ENCODE peak calls at places on chromosomes 1 and 21, in ten cellular contexts. F is breast epithelium, G is thyroid gland, B is ovary, Y is mammary epithelial cell, E is Peyer's patch, Z is kidney, D is uterus, T is adrenal gland, A is tibial nerve. N is an unnamed sample. For H3K4me1, the result is how much of the 10 kb centered on the place peaks cover.

GRCh38 chr1:50419192-50419906 is 3.9 kb downstream of the DMRTA2 start:
- DNase-seq in B (no peak), A (no peak), E (no peak), F (no peak), Y (no peak), Z (peak), G (peak), D (no peak), T (no peak), N (no peak)

GRCh38 chr1:8061673-8062386 is 35.7 kb upstream of the ERRFI1 start:
- DNase-seq in Y (peak), D (no peak), T (no peak), G (no peak), A (no peak), F (no peak), B (no peak), E (no peak), Z (no peak), N (no peak)

GRCh38 chr21:28762357-28762735 is 230.3 kb downstream of the LTN1 start:
- DNase-seq in G (no peak), F (no peak), A (no peak), Z (no peak), T (no peak), Y (no peak), B (no peak), E (no peak), D (no peak), N (no peak)

GRCh38 chr1:32775640-32776337 is 41.4 kb downstream of the YARS1 start:
- DNase-seq in A (no peak), D (no peak), T (no peak), B (peak), Z (peak), E (no peak), Y (no peak), F (no peak), G (no peak), N (no peak)

GRCh38 chr1:200217703-200218102 is 190.2 kb downstream of the NR5A2 start:
- DNase-seq in A (no peak), G (no peak), D (no peak), E (no peak), B (no peak), Z (no peak), F (no peak), T (no peak), Y (no peak), N (no peak)

GRCh38 chr1:17719874-17720273 is 35.3 kb upstream of the ACTL8 start:
- DNase-seq in A (no peak), D (no peak), T (no peak), B (no peak), Z (no peak), G (no peak), F (no peak), E (no peak), Y (peak), N (no peak)

GRCh38 chr1:59292557-59292956 is 4.3 kb upstream of the FGGY start:
- DNase-seq in T (peak), E (peak), B (no peak), Z (no peak), G (no peak), F (no peak), D (no peak), Y (no peak), A (no peak), N (peak)

GRCh38 chr1:59295603-59296002 is 1.3 kb upstream of the FGGY start:
- DNase-seq in E (no peak), D (no peak), Y (no peak), B (no peak), T (no peak), A (no peak), G (no peak), Z (no peak), F (no peak), N (no peak)

GRCh38 chr1:12436817-12437599 is 181.0 kb downstream of the DHRS3 start:
- DNase-seq in B (no peak), A (no peak), E (no peak), Z (no peak), G (no peak), F (no peak), T (no peak), Y (peak), D (no peak), N (no peak)

DNA sequence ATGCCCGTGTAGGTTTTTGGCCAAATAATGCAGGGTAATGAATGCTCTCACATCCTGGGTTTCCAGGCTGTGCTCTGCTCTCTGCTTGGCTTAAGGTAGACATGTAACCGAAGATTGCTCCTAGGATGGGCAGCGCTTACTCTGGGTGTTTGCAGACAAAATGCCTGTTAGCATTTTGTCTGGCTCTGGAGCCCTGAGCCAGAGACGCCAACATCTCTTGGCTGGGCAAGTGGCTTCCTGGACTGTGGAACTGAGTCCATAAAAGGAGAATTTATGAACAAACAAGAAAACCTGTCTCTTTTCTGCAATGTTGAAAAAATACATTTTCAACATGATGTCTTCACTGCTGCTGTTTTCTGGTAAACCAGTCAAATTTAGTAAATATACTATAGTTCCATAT is 96.0 kb upstream of the TSPAN2 start:
- DNase-seq in T (no peak), G (no peak), D (no peak), Z (no peak), Y (no peak), A (no peak), F (no peak), B (no peak), E (no peak), N (no peak)
- H3K4me1 ChIP-seq in T (under half), G (under half), D (under half), Z (under half), Y (under half), A (under half), F (under half), B (under half), E (under half), N (under half)

GRCh38 chr21:33388188-33388587 is 15.0 kb upstream of the IFNGR2 start:
- DNase-seq in F (no peak), Z (peak), D (no peak), E (no peak), B (no peak), T (no peak), G (no peak), Y (no peak), A (no peak), N (no peak)

GRCh38 chr21:33383056-33383888 is 19.9 kb upstream of the IFNGR2 start:
- DNase-seq in A (no peak), Y (peak), F (peak), T (peak), E (peak), G (peak), D (peak), Z (peak), B (peak), N (peak)

GRCh38 chr21:33380483-33380998 is 22.7 kb upstream of the IFNGR2 start:
- DNase-seq in Z (peak), T (peak), A (peak), B (peak), E (peak), G (peak), Y (peak), F (peak), D (peak), N (peak)

GRCh38 chr21:33386222-33386784 is 16.9 kb upstream of the IFNGR2 start:
- DNase-seq in A (no peak), T (no peak), Y (no peak), F (no peak), D (no peak), B (no peak), Z (no peak), E (no peak), G (no peak), N (no peak)

DNA sequence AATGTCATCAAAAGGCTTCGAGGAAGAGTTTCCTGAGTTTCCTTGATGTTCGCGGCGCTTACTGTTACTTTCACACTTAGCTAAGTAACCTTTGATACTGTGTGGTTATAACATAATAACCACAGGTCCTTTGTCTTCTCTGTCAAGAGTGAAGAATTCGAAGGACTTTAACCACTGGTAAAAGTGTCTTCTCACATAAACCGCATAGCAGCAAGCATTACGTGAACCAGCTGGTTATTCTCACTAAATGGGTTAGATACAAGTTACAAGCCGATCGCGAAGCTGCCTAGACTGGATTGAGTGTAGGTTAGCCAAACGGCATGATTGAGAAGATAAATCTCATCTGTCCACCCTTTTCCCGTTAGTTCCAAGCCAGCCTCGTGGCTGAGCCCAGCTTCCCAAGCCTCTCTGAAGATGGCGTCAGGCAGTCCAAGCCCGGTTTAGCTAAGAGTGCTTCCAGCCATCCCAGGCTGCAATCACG is 18.3 kb upstream of the IFNGR2 start:
- DNase-seq in D (no peak), F (no peak), G (no peak), T (no peak), Z (peak), E (no peak), Y (no peak), A (no peak), B (no peak), N (no peak)
- H3K27ac ChIP-seq in D (no peak), F (no peak), G (no peak), T (no peak), Z (no peak), E (peak), Y (no peak), A (peak), B (no peak), N (no peak)

GRCh38 chr1:38243106-38243505 is 196.5 kb upstream of the POU3F1 start:
- DNase-seq in D (no peak), B (no peak), Y (peak), G (no peak), F (no peak), A (no peak), T (no peak), E (no peak), Z (no peak), N (no peak)
- TF ChIP-seq CTCF in D (no peak), B (no peak), Y (no peak), G (no peak), F (no peak), A (no peak), T (no peak), E (no peak), Z (no peak), N (no peak)

GRCh38 chr1:26350343-26350700 is 3.6 kb downstream of the CRYBG2 start:
- DNase-seq in B (no peak), F (no peak), A (no peak), E (no peak), G (no peak), Z (no peak), T (no peak), D (no peak), Y (no peak), N (no peak)
- H3K4me1 ChIP-seq in B (under half), F (under half), A (under half), E (under half), G (under half), Z (under half), T (under half), D (under half), Y (under half), N (under half)

GRCh38 chr1:225508538-225509375 is 80.9 kb upstream of the LBR start:
- DNase-seq in B (no peak), E (no peak), A (no peak), Y (peak), G (peak), F (no peak), Z (no peak), T (peak), D (peak), N (no peak)

GRCh38 chr1:225506727-225507126 is 78.9 kb upstream of the LBR start:
- DNase-seq in A (no peak), T (no peak), Z (no peak), F (no peak), Y (no peak), G (no peak), B (no peak), D (no peak), E (no peak), N (no peak)

GRCh38 chr1:225511828-225512381 is 84.1 kb upstream of the LBR start:
- DNase-seq in Y (no peak), G (no peak), D (no peak), B (no peak), A (no peak), E (no peak), Z (no peak), F (no peak), T (no peak), N (no peak)

GRCh38 chr1:225509770-225510169 is 81.9 kb upstream of the LBR start:
- DNase-seq in E (no peak), D (no peak), Y (peak), B (no peak), Z (no peak), F (no peak), T (no peak), A (no peak), G (no peak), N (no peak)

DNA sequence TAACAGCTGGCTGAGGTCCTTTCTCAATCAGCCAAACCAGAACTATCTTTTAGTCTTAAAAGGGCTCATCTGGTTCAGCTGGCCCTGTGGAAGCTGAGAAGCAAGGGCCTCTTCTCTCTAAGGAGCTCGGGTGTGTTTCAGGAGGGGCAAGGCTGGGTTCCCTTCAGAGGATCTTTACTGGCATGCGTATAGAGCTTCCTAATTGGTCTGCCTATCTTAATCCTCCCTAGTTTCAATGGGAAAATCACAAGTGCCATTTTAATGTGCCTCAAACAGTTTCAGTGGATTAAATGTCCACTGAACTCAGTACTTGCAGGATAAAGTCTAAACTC is 81.5 kb upstream of the LBR start:
- DNase-seq in Y (no peak), D (no peak), Z (no peak), B (no peak), E (no peak), A (no peak), F (no peak), G (no peak), T (no peak), N (no peak)
- H3K27ac ChIP-seq in Y (peak), D (peak), Z (no peak), B (no peak), E (no peak), A (no peak), F (peak), G (no peak), T (no peak), N (peak)

GRCh38 chr1:34884961-34885360 is 25.4 kb upstream of the SMIM12 start:
- DNase-seq in A (no peak), B (no peak), D (no peak), G (peak), T (no peak), Y (no peak), E (no peak), F (no peak), Z (no peak), N (no peak)

GRCh38 chr1:34876406-34876805 is 16.9 kb upstream of the SMIM12 start:
- DNase-seq in B (no peak), D (no peak), E (no peak), A (no peak), F (no peak), G (no peak), T (no peak), Z (no peak), Y (no peak), N (no peak)

GRCh38 chr1:34874581-34874980 is 15.0 kb upstream of the SMIM12 start:
- DNase-seq in Z (no peak), F (no peak), B (no peak), E (no peak), G (no peak), D (no peak), A (no peak), T (no peak), Y (no peak), N (no peak)

GRCh38 chr1:34884536-34884935 is 25.0 kb upstream of the SMIM12 start:
- DNase-seq in B (no peak), F (no peak), T (no peak), Y (no peak), D (no peak), G (no peak), Z (no peak), A (no peak), E (no peak), N (no peak)

GRCh38 chr1:34879230-34879629 is 19.7 kb upstream of the SMIM12 start:
- DNase-seq in B (no peak), Z (no peak), G (no peak), Y (no peak), T (no peak), A (no peak), D (no peak), E (no peak), F (no peak), N (no peak)
- TF ChIP-seq CTCF in B (no peak), Z (no peak), G (no peak), Y (no peak), T (no peak), A (no peak), D (no peak), E (no peak), F (no peak), N (no peak)

GRCh38 chr1:154974086-154974807 is at the start of gene CKS1B:
- DNase-seq in Z (peak), G (peak), E (peak), B (peak), A (peak), Y (peak), T (peak), D (peak), F (peak), N (peak)

GRCh38 chr1:154972213-154972516 is 1.6 kb upstream of the SHC1 start:
- DNase-seq in F (no peak), D (no peak), T (no peak), E (no peak), Z (no peak), A (no peak), G (no peak), Y (no peak), B (no peak), N (no peak)

GRCh38 chr1:154973344-154974085 is 966 bp upstream of the CKS1B start:
- DNase-seq in E (peak), T (peak), B (peak), G (peak), A (peak), F (peak), D (peak), Y (peak), Z (peak), N (peak)

GRCh38 chr1:154971341-154971998 is 923 bp upstream of the SHC1 start:
- DNase-seq in T (peak), A (no peak), B (no peak), Z (peak), F (no peak), G (peak), Y (peak), D (peak), E (no peak), N (no peak)

DNA sequence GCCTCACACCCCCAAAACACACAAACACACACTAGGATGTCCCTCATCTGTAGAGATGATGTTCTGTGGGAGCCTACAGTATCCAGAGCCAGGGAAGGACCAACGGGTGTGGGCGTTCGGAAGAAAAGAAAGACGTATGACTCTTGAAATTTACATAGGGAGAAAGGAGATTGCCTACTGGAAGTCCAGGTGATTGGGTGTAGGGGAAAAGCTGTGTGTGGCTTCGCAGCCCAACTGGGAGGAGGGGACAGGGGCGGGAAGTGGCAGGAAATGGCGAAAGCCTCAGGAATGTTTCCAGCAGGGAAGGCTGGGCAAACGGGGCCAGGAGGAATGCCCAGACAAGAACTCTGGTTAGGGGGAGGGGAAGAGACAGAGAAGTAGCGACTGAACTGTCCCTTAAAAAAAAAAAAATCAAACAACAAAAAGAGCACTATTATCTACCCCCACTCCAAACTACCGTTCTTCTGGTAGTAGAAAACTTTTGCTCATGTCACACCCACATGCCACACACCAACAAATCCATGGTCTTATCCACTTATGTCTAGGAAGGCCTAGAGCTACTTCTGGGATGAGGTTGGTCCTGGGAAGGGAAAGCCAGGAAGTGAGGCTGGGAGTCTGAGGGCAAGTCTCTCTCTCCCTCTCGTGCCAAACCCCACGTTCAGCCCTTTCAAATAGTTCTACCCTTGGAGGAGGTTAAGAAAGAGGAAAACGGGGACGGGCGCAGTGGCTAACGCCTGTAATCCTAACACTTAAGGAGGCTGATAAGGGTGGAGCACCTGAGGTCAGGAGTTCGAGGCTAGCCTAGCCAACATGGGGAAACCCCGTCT is 1.8 kb upstream of the CKS1B start:
- DNase-seq in E (no peak), A (no peak), F (peak), B (peak), Z (peak), G (peak), D (peak), T (peak), Y (peak), N (peak)
- H3K4me1 ChIP-seq in E (under half), A (half or more), F (under half), B (under half), Z (under half), G (under half), D (under half), T (under half), Y (under half), N (under half)

DNA sequence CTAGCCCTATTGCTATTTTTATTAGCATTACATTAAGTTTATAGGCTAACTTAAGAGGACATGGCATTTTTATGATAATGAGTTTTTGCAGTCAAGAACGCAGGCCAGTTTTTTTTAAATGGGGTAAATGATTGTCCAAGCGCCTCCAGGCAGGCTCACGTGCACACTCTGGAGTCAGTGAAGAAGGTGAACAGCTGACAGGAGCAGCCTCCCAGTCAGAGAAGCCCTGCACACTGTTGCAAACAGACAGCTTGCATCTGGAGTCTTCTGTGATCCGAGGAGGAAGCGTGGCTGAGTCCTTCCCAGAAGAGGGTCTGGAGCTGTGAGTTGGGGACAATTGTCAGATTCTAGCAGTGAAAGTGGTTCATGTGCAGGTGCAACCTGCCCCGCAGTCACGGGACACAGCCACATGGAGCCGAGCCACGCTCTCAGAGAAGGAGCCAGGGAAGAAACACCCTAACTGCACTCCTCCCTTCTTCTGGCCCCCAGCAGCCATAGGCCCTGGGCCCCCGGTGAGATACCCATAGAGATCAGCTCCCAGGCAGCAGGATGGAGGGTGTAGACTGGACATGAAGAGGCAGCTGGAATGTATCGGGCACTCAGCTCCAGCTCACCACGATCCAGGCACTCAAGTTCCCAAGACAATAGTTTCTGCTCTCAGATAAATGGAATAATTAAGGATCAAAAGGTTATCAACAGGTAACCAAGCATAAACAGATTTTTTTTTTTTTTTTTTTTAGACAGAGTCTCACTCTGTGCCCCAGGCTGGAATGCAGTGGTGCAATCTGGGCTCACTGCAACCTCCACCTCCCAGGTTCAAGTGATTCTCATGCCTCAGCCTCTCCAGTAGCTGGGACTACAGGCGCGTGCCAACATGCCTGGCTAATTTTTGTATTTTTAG is 26.4 kb downstream of the CAPN2 start:
- DNase-seq in F (no peak), G (peak), B (no peak), Y (peak), T (no peak), D (no peak), Z (no peak), A (no peak), E (no peak), N (peak)
- H3K27ac ChIP-seq in F (peak), G (peak), B (no peak), Y (no peak), T (no peak), D (peak), Z (peak), A (peak), E (peak), N (no peak)

N was measured in lung.